ENCODE peak calls at places on chromosomes 2 and 18, in five cellular contexts. J is colonic mucosa, Q is omental fat pad, M is A549, I is fibroblast of villous mesenchyme. T is an unnamed sample.
A peak's percentile ranks its signal among the peaks of the same experiment; 100 is the strongest.

GRCh38 chr2:224038049-224038829 is 847 bp downstream of the SERPINE2 start:
- DNase-seq in J (peak; percentile 40), Q (no peak), M (peak; percentile 61), I (peak; percentile 49), T (peak; percentile 45)

GRCh38 chr2:225640550-225640949 is 241.0 kb downstream of the NYAP2 start:
- DNase-seq in J (no peak), Q (no peak), M (no peak), I (no peak), T (no peak)

GRCh38 chr18:3058328-3059191 is 45.6 kb upstream of the LPIN2 start:
- DNase-seq in J (no peak), Q (no peak), M (peak; percentile 45), I (peak; percentile 60), T (no peak)

GRCh38 chr2:29114841-29115609 is at the start of gene CLIP4:
- DNase-seq in J (peak; percentile 27), Q (no peak), M (peak; percentile 53), I (peak; percentile 87), T (peak; percentile 87)

GRCh38 chr2:12469053-12469625 is 247.6 kb upstream of the TRIB2 start:
- DNase-seq in J (no peak), Q (no peak), M (no peak), I (peak; percentile 75), T (no peak)

GRCh38 chr2:160694221-160694620 is 200.6 kb upstream of the RBMS1 start:
- DNase-seq in J (no peak), Q (no peak), M (no peak), I (no peak), T (no peak)

GRCh38 chr18:35045121-35045520 is 3.9 kb downstream of the MAPRE2 start:
- DNase-seq in J (no peak), Q (no peak), M (no peak), I (peak; percentile 72), T (no peak)

GRCh38 chr2:163778045-163778753 is 42.4 kb upstream of the FIGN start:
- DNase-seq in J (no peak), Q (no peak), M (peak; percentile 82), I (peak; percentile 64), T (no peak)

GRCh38 chr18:79588636-79589481 is 90.7 kb upstream of the CTDP1 start:
- DNase-seq in J (peak; percentile 58), Q (peak; percentile 54), M (no peak), I (peak; percentile 90), T (no peak)

GRCh38 chr2:40168032-40168431 is 283.9 kb downstream of the SLC8A1 start:
- DNase-seq in J (peak; percentile 62), Q (no peak), M (no peak), I (no peak), T (no peak)

GRCh38 chr2:177245010-177245422 is 19.5 kb downstream of the NFE2L2 start:
- DNase-seq in J (no peak), Q (no peak), M (peak; percentile 78), I (peak; percentile 81), T (no peak)

GRCh38 chr2:126889501-126890135 is 9.1 kb upstream of the TEX51 start:
- DNase-seq in J (no peak), Q (no peak), M (no peak), I (no peak), T (no peak)

GRCh38 chr18:57004366-57005121 is 142.3 kb upstream of the BOD1L2 start:
- DNase-seq in J (no peak), Q (no peak), M (peak; percentile 20), I (peak; percentile 55), T (peak; percentile 54)

GRCh38 chr2:207635468-207636200 is 10.4 kb upstream of the METTL21A start:
- DNase-seq in J (no peak), Q (no peak), M (peak; percentile 57), I (peak; percentile 6), T (no peak)

GRCh38 chr2:50582164-50582563 is 449.8 kb downstream of the NRXN1 start:
- DNase-seq in J (no peak), Q (no peak), M (no peak), I (no peak), T (no peak)

GRCh38 chr2:211367711-211368110 is 811.3 kb downstream of the CPS1 start:
- DNase-seq in J (no peak), Q (no peak), M (no peak), I (no peak), T (no peak)

GRCh38 chr2:137838255-137839092 is 125.8 kb upstream of the HNMT start:
- DNase-seq in J (no peak), Q (no peak), M (peak; percentile 45), I (peak; percentile 53), T (peak; percentile 26)

GRCh38 chr2:72118386-72118785 is 29.3 kb downstream of the CYP26B1 start:
- DNase-seq in J (peak; percentile 7), Q (peak; percentile 14), M (no peak), I (no peak), T (no peak)

GRCh38 chr18:33600846-33601245 is 22.8 kb downstream of the ASXL3 start:
- DNase-seq in J (no peak), Q (no peak), M (no peak), I (no peak), T (no peak)

GRCh38 chr2:79980116-79980515 is 324.4 kb downstream of the LRRTM1 start:
- DNase-seq in J (no peak), Q (no peak), M (no peak), I (no peak), T (no peak)

GRCh38 chr2:64401501-64401880 is 52.5 kb upstream of the LGALSL start:
- DNase-seq in J (peak; percentile 68), Q (no peak), M (no peak), I (no peak), T (no peak)

GRCh38 chr2:136238214-136238551 is 120.2 kb upstream of the CXCR4 start:
- DNase-seq in J (no peak), Q (no peak), M (no peak), I (peak; percentile 53), T (no peak)

DNA sequence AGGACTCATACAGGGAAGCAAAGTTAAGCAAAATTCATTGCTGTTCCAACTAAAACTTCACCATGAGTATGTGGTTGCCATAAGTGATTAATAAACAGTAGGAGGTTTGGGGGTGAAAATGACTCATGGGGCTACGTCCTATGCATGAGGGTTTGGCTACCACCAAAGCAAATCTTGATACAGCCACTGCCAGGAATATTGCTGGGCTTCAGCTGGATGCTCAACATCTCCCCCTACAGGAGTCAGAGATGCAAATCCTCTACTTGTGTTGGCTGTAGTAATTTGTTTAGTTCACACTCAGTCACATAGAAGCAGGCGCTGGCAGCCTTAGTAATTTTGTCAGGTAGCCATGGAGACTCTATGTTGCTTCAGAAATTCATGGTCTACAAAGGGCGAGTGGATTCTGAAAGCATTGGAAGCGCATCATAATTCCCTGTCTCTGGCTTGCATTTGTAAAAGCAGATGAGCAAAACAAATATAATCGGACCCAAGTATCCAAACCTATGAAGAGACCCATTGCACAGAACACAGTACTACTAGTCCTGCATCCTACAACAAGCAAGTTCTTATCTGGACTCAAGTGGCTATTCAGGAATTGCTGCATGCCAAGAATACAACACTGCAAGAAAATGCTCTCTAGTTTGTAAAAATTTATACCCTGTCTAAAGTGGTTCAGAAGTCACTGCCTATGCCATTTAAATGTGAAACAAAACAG is 76.0 kb downstream of the CD28 start:
- DNase-seq in J (peak; percentile 61), Q (no peak), M (peak; percentile 79), I (peak; percentile 67), T (peak; percentile 70)
- TF ChIP-seq CTCF in J (peak; percentile 61), Q (no peak), M (peak; percentile 64), I (peak; percentile 86), T (peak; percentile 56)

GRCh38 chr2:172451923-172452322 is 24.5 kb downstream of the ITGA6 start:
- DNase-seq in J (no peak), Q (no peak), M (no peak), I (no peak), T (no peak)
- TF ChIP-seq CTCF in J (no peak), Q (no peak), M (no peak), I (no peak), T (no peak)

DNA sequence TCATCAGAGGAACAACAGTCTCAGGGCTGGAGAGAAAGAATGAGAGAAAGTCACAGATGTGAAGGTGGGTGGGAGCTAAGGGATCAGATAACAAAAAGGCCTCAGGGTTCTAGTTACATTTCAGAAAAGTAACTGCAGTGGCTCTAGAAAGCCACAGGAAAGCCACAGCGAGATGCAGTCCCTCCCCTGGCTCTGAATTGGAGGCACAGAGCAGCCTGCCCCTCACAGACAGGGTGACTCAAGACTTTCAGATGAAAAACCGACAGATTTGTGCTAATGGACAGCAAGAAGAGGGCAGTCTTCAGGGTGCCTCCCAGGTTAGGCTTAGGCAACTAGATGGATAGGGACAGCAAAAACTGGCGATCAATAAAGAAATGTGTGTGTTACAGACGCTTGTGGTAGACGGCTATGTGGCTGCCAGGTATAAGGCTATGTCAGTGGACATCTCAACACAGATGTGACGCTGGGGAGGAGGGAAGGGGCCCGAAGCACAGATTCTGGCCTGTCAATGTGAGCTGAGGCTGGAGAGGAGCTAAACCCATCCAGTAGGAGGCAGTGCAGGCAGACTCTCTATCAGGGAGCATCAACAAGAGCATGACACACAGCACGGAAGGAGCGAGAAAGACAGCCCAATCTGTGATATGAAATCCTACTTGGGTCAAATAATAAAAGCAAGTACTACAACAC is 26.2 kb downstream of the UNC50 start:
- DNase-seq in J (no peak), Q (no peak), M (peak; percentile 29), I (no peak), T (no peak)
- TF ChIP-seq CTCF in J (no peak), Q (no peak), M (peak; percentile 29), I (peak; percentile 16), T (no peak)

GRCh38 chr2:168120730-168121129 is 126.7 kb downstream of the STK39 start:
- DNase-seq in J (no peak), Q (no peak), M (no peak), I (no peak), T (no peak)

GRCh38 chr2:168119519-168120141 is 127.8 kb downstream of the STK39 start:
- DNase-seq in J (peak; percentile 44), Q (no peak), M (peak; percentile 65), I (peak; percentile 68), T (no peak)

GRCh38 chr2:168116448-168116847 is 130.9 kb downstream of the STK39 start:
- DNase-seq in J (no peak), Q (no peak), M (no peak), I (peak; percentile 14), T (no peak)

GRCh38 chr2:168118733-168119518 is 128.5 kb downstream of the STK39 start:
- DNase-seq in J (peak; percentile 43), Q (no peak), M (peak; percentile 64), I (peak; percentile 80), T (no peak)

DNA sequence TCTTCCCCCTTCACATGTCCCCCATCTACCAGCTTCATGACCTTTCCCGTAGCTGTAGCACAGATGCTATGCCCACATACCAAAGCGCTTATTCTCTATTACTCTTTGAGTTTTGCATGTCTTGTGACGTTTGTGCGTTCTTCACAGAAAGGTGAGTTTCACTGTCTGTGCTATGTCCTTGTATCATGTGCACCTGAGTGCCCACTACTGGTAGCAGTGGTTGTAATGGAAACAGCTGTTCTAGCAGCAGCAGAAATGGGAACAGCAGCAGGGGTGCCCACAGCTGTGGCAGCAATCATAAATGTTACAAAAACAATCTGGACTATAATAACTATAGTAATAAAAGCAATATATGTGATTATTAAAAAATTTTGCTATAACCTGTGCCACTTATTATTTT is 127.1 kb downstream of the STK39 start:
- DNase-seq in J (no peak), Q (no peak), M (no peak), I (no peak), T (no peak)
- TF ChIP-seq CTCF in J (no peak), Q (no peak), M (no peak), I (no peak), T (no peak)

DNA sequence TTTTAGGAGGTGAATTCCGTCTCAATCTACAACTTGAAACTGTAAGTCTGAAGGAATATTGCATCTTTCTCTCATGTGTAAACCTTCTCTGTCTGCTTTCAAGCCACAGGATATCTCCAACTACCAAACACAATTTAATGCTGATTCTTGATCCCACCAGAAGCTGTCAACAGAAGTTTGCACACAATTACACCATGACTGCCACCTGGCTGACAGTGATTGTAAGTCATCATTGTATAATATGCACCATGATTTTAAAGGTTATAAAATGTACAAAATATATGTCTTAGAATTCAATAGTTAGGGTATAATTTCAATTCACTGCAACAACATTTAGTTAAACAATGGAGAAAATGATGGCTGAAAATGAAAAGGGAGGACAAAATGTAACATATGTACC is 18.4 kb downstream of the PREPL start:
- DNase-seq in J (no peak), Q (no peak), M (peak; percentile 66), I (peak; percentile 28), T (no peak)
- TF ChIP-seq CTCF in J (no peak), Q (no peak), M (peak; percentile 68), I (peak; percentile 37), T (peak; percentile 32)